ENCODE peak calls at places on chromosomes 7 and 10, in ten cellular contexts. N, Q, E, A, V, H, S, Z, K and U are unnamed samples.
A peak's percentile ranks its signal among the peaks of the same experiment; 100 is the strongest.

GRCh38 chr10:110398419-110399162 is 93.9 kb upstream of the SMNDC1 start:
- DNase-seq in S (peak; percentile 99), H (no peak), K (no peak), Z (no peak), Q (no peak), V (no peak), N (no peak), E (peak; percentile 95), A (no peak), U (no peak)

GRCh38 chr10:2477154-2477553 is 590.2 kb upstream of the PFKP start:
- DNase-seq in A (no peak), Z (peak; percentile 81), H (no peak), E (no peak), K (peak; percentile 9), N (no peak), S (no peak), V (no peak), Q (no peak), U (no peak)

GRCh38 chr7:37349979-37350590 is 98.6 kb downstream of the ELMO1 start:
- DNase-seq in E (no peak), Z (no peak), S (no peak), Q (no peak), H (no peak), K (no peak), A (no peak), N (no peak), V (no peak), U (no peak)

GRCh38 chr7:106723398-106723797 is 62.4 kb upstream of the CCDC71L start:
- DNase-seq in H (no peak), S (no peak), A (no peak), Z (no peak), K (no peak), E (no peak), V (no peak), Q (no peak), N (no peak), U (no peak)

GRCh38 chr7:155108144-155108901 is 38.2 kb downstream of the HTR5A start:
- DNase-seq in S (no peak), A (no peak), E (no peak), V (no peak), N (no peak), K (no peak), Z (no peak), Q (no peak), H (no peak), U (no peak)

GRCh38 chr7:17274551-17275245 is 23.8 kb upstream of the AHR start:
- DNase-seq in A (no peak), S (peak; percentile 80), Q (no peak), N (no peak), H (no peak), K (peak; percentile 19), E (no peak), Z (no peak), V (no peak), U (no peak)

GRCh38 chr7:99558306-99559275 is at the start of gene ZNF655:
- DNase-seq in Q (peak; percentile 69), K (peak; percentile 58), V (peak; percentile 96), H (peak; percentile 96), E (peak; percentile 97), A (peak; percentile 89), Z (peak; percentile 71), S (peak; percentile 90), N (peak; percentile 94), U (peak; percentile 57)

GRCh38 chr7:134708692-134709091 is 62.0 kb downstream of the BPGM start:
- DNase-seq in K (no peak), A (no peak), N (no peak), V (no peak), E (no peak), S (no peak), Q (no peak), Z (no peak), H (no peak), U (no peak)

GRCh38 chr7:28191751-28192150 is 11.2 kb upstream of the JAZF1 start:
- DNase-seq in K (no peak), H (no peak), N (no peak), S (no peak), Q (no peak), A (no peak), E (no peak), Z (no peak), V (no peak), U (no peak)

GRCh38 chr7:105849122-105849855 is 27.1 kb downstream of the ATXN7L1 start:
- DNase-seq in H (peak; percentile 83), Z (peak; percentile 70), V (no peak), E (no peak), K (no peak), A (no peak), S (peak; percentile 44), N (no peak), Q (no peak), U (no peak)

GRCh38 chr10:52172581-52172980 is 141.5 kb upstream of the DKK1 start:
- DNase-seq in V (no peak), S (no peak), K (no peak), H (no peak), Q (no peak), E (no peak), Z (no peak), N (no peak), A (no peak), U (no peak)

GRCh38 chr7:117555260-117555659 is 75.4 kb downstream of the CFTR start:
- DNase-seq in H (no peak), S (no peak), E (no peak), V (no peak), Z (no peak), Q (no peak), A (no peak), N (no peak), K (no peak), U (no peak)

GRCh38 chr10:91887075-91887899 is 22.0 kb downstream of the FGFBP3 start:
- DNase-seq in H (peak; percentile 74), A (no peak), E (no peak), S (peak; percentile 41), Z (peak; percentile 96), V (peak; percentile 33), N (no peak), Q (no peak), K (no peak), U (peak; percentile 66)

GRCh38 chr10:75211007-75211735 is 575 bp downstream of the VDAC2 start:
- DNase-seq in E (no peak), S (peak; percentile 55), K (no peak), Q (no peak), H (no peak), Z (no peak), A (no peak), N (no peak), V (peak; percentile 21), U (no peak)